ENCODE peak calls at places on chromosomes 13 and 19, in nine cellular contexts. A, U, O, G, Y, E, Z, X and J are unnamed samples.
A peak's percentile ranks its signal among the peaks of the same experiment; 100 is the strongest.

GRCh38 chr19:1683869-1684572 is 31.6 kb upstream of the TCF3 start:
- DNase-seq in A (no peak), U (no peak), O (no peak), G (no peak), Y (no peak), E (no peak), Z (no peak), X (no peak), J (no peak)

GRCh38 chr13:60379837-60380236 is 17.2 kb upstream of the TDRD3 start:
- DNase-seq in A (peak; percentile 1), U (no peak), O (no peak), G (no peak), Y (no peak), E (peak; percentile 17), Z (no peak), X (no peak), J (no peak)

GRCh38 chr19:38707512-38708114 is 36.7 kb downstream of the CAPN12 start:
- DNase-seq in A (no peak), U (peak; percentile 77), O (peak; percentile 76), G (no peak), Y (no peak), E (no peak), Z (no peak), X (no peak), J (no peak)

GRCh38 chr19:55437410-55437809 is 5.7 kb downstream of the SHISA7 start:
- DNase-seq in A (peak; percentile 59), U (peak; percentile 79), O (peak; percentile 52), G (no peak), Y (peak; percentile 45), E (peak; percentile 90), Z (no peak), X (no peak), J (no peak)

GRCh38 chr19:57406516-57407123 is 4.3 kb upstream of the ZNF17 start:
- DNase-seq in A (peak; percentile 47), U (peak; percentile 56), O (peak; percentile 55), G (peak; percentile 3), Y (peak; percentile 75), E (peak; percentile 88), Z (no peak), X (peak; percentile 77), J (no peak)

GRCh38 chr13:114099191-114099590 is 33.2 kb downstream of the RASA3 start:
- DNase-seq in A (peak; percentile 96), U (peak; percentile 62), O (peak; percentile 83), G (no peak), Y (peak; percentile 26), E (peak; percentile 74), Z (no peak), X (no peak), J (peak; percentile 71)

GRCh38 chr13:71979616-71980015 is 112.6 kb upstream of the DACH1 start:
- DNase-seq in A (no peak), U (no peak), O (no peak), G (no peak), Y (no peak), E (peak; percentile 17), Z (no peak), X (no peak), J (no peak)

GRCh38 chr13:44866512-44866911 is 122.8 kb downstream of the NUFIP1 start:
- DNase-seq in A (no peak), U (no peak), O (no peak), G (no peak), Y (no peak), E (no peak), Z (no peak), X (no peak), J (no peak)

GRCh38 chr19:10113592-10113963 is 2.1 kb downstream of the P2RY11 start:
- DNase-seq in A (no peak), U (peak; percentile 62), O (no peak), G (no peak), Y (peak; percentile 40), E (no peak), Z (no peak), X (no peak), J (no peak)

GRCh38 chr19:9309974-9310446 is 372 bp upstream of the ZNF699 start:
- DNase-seq in A (peak; percentile 94), U (no peak), O (peak; percentile 92), G (peak; percentile 90), Y (peak; percentile 91), E (peak; percentile 90), Z (peak; percentile 89), X (no peak), J (peak; percentile 62)

GRCh38 chr13:86601351-86601750 is 802.1 kb upstream of the SLITRK6 start:
- DNase-seq in A (no peak), U (no peak), O (no peak), G (no peak), Y (no peak), E (no peak), Z (no peak), X (no peak), J (no peak)

GRCh38 chr13:21203132-21203531 is 26.7 kb downstream of the MRPL57 start:
- DNase-seq in A (no peak), U (no peak), O (no peak), G (no peak), Y (no peak), E (no peak), Z (no peak), X (no peak), J (no peak)

GRCh38 chr19:52673014-52673413 is 34.9 kb upstream of the ZNF83 start:
- DNase-seq in A (no peak), U (no peak), O (no peak), G (no peak), Y (no peak), E (no peak), Z (no peak), X (no peak), J (no peak)